ENCODE peak calls at places on chromosomes 3 and 15, in nine cellular contexts. F, G, P, Y, W, S, Z, X and V are unnamed samples.

GRCh38 chr3:198080521-198081384 is 120.7 kb downstream of the LMLN start:
- DNase-seq in Z (peak), G (peak), X (peak), F (peak), W (peak), S (peak), P (peak), Y (peak), V (peak)

GRCh38 chr3:16839271-16840110 is 45.3 kb upstream of the PLCL2 start:
- DNase-seq in W (no peak), G (no peak), S (no peak), Y (no peak), P (no peak), X (no peak), Z (no peak), F (no peak), V (no peak)

GRCh38 chr15:59410448-59410896 is 27.5 kb upstream of the FAM81A start:
- DNase-seq in Z (no peak), Y (peak), P (no peak), G (peak), W (no peak), F (peak), X (no peak), S (no peak), V (no peak)

GRCh38 chr3:52871761-52872160 is 25.6 kb downstream of the STIMATE start:
- DNase-seq in P (no peak), Z (no peak), X (no peak), S (no peak), Y (no peak), G (no peak), F (no peak), W (no peak), V (no peak)

GRCh38 chr3:25497096-25497495 is 69.0 kb downstream of the RARB start:
- DNase-seq in Y (no peak), W (no peak), F (no peak), X (no peak), P (no peak), Z (no peak), S (no peak), G (no peak), V (no peak)

GRCh38 chr3:63961891-63962290 is 49.7 kb upstream of the SCAANT1 start:
- DNase-seq in F (peak), Y (peak), W (peak), P (peak), X (no peak), G (peak), S (peak), Z (peak), V (no peak)

GRCh38 chr15:31366169-31366734 is 39.6 kb downstream of the KLF13 start:
- DNase-seq in S (no peak), Y (no peak), P (no peak), Z (peak), W (no peak), F (no peak), G (peak), X (no peak), V (no peak)

GRCh38 chr15:63701365-63701764 is 104.2 kb downstream of the FBXL22 start:
- DNase-seq in P (no peak), S (no peak), Z (no peak), W (no peak), F (peak), G (no peak), X (no peak), Y (no peak), V (no peak)

GRCh38 chr3:194130807-194131589 is 5.0 kb upstream of the HES1 start:
- DNase-seq in G (peak), P (no peak), W (peak), Z (peak), S (no peak), X (no peak), F (peak), Y (peak), V (peak)

GRCh38 chr3:116445291-116445841 is at the start of gene LSAMP:
- DNase-seq in G (peak), Y (peak), W (no peak), X (peak), Z (no peak), S (peak), F (peak), P (no peak), V (peak)

GRCh38 chr15:64636101-64636500 is 139.3 kb downstream of the RBPMS2 start:
- DNase-seq in S (peak), Y (no peak), P (no peak), X (no peak), W (no peak), G (no peak), F (peak), Z (no peak), V (no peak)

GRCh38 chr3:76021376-76021775 is 236.0 kb upstream of the ZNF717 start:
- DNase-seq in F (no peak), Z (no peak), G (no peak), Y (no peak), S (peak), X (no peak), W (no peak), P (no peak), V (no peak)

GRCh38 chr15:84570164-84570692 is 30.6 kb upstream of the ZSCAN2 start:
- DNase-seq in Y (peak), G (peak), S (peak), X (no peak), Z (peak), W (peak), F (peak), P (peak), V (no peak)

GRCh38 chr3:59754456-59754855 is 704.6 kb upstream of the CFAP20DC start:
- DNase-seq in F (peak), S (peak), W (no peak), Y (no peak), X (no peak), G (peak), P (no peak), Z (no peak), V (no peak)

GRCh38 chr3:57094606-57095005 is 34.1 kb downstream of the SPATA12 start:
- DNase-seq in W (no peak), F (peak), Z (no peak), Y (no peak), S (peak), P (no peak), X (no peak), G (peak), V (no peak)

GRCh38 chr3:115627180-115628074 is 4.1 kb downstream of the GAP43 start:
- DNase-seq in S (no peak), W (peak), G (no peak), P (no peak), F (no peak), Y (no peak), Z (no peak), X (no peak), V (no peak)

GRCh38 chr3:73848173-73848751 is 223.5 kb upstream of the PDZRN3 start:
- DNase-seq in Z (peak), F (peak), X (no peak), W (peak), P (peak), Y (peak), S (peak), G (peak), V (no peak)

GRCh38 chr3:161413127-161413854 is 42.0 kb upstream of the SPTSSB start:
- DNase-seq in F (peak), W (peak), Z (peak), S (peak), G (peak), X (no peak), Y (peak), P (no peak), V (no peak)

GRCh38 chr3:5004319-5005152 is 25.3 kb downstream of the BHLHE40 start:
- DNase-seq in Z (peak), X (no peak), F (no peak), W (no peak), P (no peak), Y (no peak), S (no peak), G (no peak), V (no peak)

GRCh38 chr3:58234516-58234931 is 3.1 kb upstream of the ABHD6 start:
- DNase-seq in X (no peak), Y (peak), P (no peak), W (no peak), F (peak), G (peak), Z (peak), S (peak), V (no peak)

GRCh38 chr3:134211797-134212196 is 38.9 kb downstream of the RYK start:
- DNase-seq in Z (peak), G (peak), Y (peak), F (peak), S (peak), P (peak), W (peak), X (no peak), V (no peak)

GRCh38 chr3:39750677-39751076 is 58.7 kb upstream of the MYRIP start:
- DNase-seq in P (no peak), G (no peak), F (no peak), W (no peak), Z (no peak), X (no peak), Y (no peak), S (no peak), V (no peak)

GRCh38 chr3:179898024-179898423 is 138.7 kb downstream of the PEX5L start:
- DNase-seq in S (peak), G (peak), X (no peak), F (peak), Y (peak), P (peak), Z (peak), W (peak), V (peak)

GRCh38 chr3:189624130-189624529 is 7.1 kb upstream of the TP63 start:
- DNase-seq in X (no peak), G (no peak), Z (no peak), S (no peak), W (no peak), F (no peak), Y (no peak), P (no peak), V (no peak)

GRCh38 chr3:97579365-97579764 is 185.2 kb upstream of the ARL6 start:
- DNase-seq in S (no peak), G (no peak), P (no peak), X (no peak), Y (no peak), F (peak), W (no peak), Z (peak), V (no peak)

GRCh38 chr15:101044625-101045235 is 125.6 kb downstream of the LRRK1 start:
- DNase-seq in F (no peak), Z (no peak), P (no peak), X (peak), W (no peak), S (no peak), G (no peak), Y (no peak), V (no peak)

GRCh38 chr3:141810161-141810560 is 47.0 kb downstream of the GRK7 start:
- DNase-seq in X (no peak), S (no peak), Z (no peak), G (no peak), P (no peak), F (no peak), W (no peak), Y (no peak), V (no peak)

GRCh38 chr3:193830791-193831191 is 237.8 kb downstream of the OPA1 start:
- DNase-seq in W (no peak), Z (peak), G (no peak), P (no peak), S (no peak), Y (peak), F (peak), X (no peak), V (no peak)

GRCh38 chr15:73333001-73333400 is 35.8 kb downstream of the HCN4 start:
- DNase-seq in S (no peak), F (no peak), W (no peak), Z (no peak), X (no peak), P (no peak), Y (no peak), G (no peak), V (no peak)

GRCh38 chr3:81829946-81830345 is 68.5 kb upstream of the GBE1 start:
- DNase-seq in G (peak), F (no peak), S (no peak), W (no peak), X (no peak), Y (no peak), Z (no peak), P (no peak), V (no peak)

GRCh38 chr3:197309528-197310361 is 11.3 kb upstream of the DLG1 start:
- DNase-seq in X (no peak), Z (peak), S (peak), G (peak), W (peak), Y (peak), F (peak), P (no peak), V (no peak)

GRCh38 chr3:147237991-147238390 is 168.4 kb downstream of the ZIC4 start:
- DNase-seq in Z (no peak), G (no peak), Y (no peak), P (no peak), F (no peak), S (no peak), X (no peak), W (no peak), V (no peak)

GRCh38 chr3:31433679-31433992 is 99.1 kb upstream of the STT3B start:
- DNase-seq in F (no peak), Z (no peak), Y (no peak), W (no peak), S (no peak), X (no peak), P (no peak), G (no peak), V (no peak)

GRCh38 chr15:57510647-57511046 is 81.1 kb upstream of the MYZAP start:
- DNase-seq in X (no peak), S (peak), Y (peak), G (no peak), P (no peak), Z (no peak), F (peak), W (no peak), V (no peak)

GRCh38 chr3:127768346-127769008 is 53.8 kb downstream of the MGLL start:
- DNase-seq in X (no peak), Y (peak), F (peak), P (no peak), S (peak), W (no peak), G (peak), Z (peak), V (no peak)

GRCh38 chr3:127234784-127235183 is 41.9 kb downstream of the PRR23E start:
- DNase-seq in P (no peak), X (no peak), Z (peak), G (no peak), Y (no peak), W (no peak), F (no peak), S (no peak), V (no peak)

GRCh38 chr3:154931484-154931883 is 148.6 kb upstream of the MME start:
- DNase-seq in X (no peak), W (no peak), G (peak), P (no peak), Y (no peak), Z (peak), F (peak), S (peak), V (no peak)

GRCh38 chr3:9067352-9067975 is 104.2 kb upstream of the RAD18 start:
- DNase-seq in P (peak), Z (peak), X (peak), Y (peak), S (peak), G (peak), W (peak), F (peak), V (peak)

GRCh38 chr15:62392411-62392810 is 227.3 kb upstream of the C2CD4B start:
- DNase-seq in Y (peak), P (no peak), F (peak), G (peak), X (no peak), S (peak), Z (no peak), W (peak), V (no peak)

GRCh38 chr15:62389887-62390792 is 225.1 kb upstream of the C2CD4B start:
- DNase-seq in Z (peak), X (peak), Y (peak), W (peak), S (peak), F (peak), G (peak), P (peak), V (peak)

GRCh38 chr15:62393196-62393595 is 228.1 kb upstream of the C2CD4B start:
- DNase-seq in X (no peak), Y (no peak), W (no peak), P (no peak), F (no peak), G (peak), Z (peak), S (no peak), V (no peak)

GRCh38 chr15:62391565-62392262 is 226.6 kb upstream of the C2CD4B start:
- DNase-seq in F (peak), Y (peak), G (peak), S (peak), P (peak), W (peak), X (peak), Z (peak), V (no peak)

GRCh38 chr15:62390793-62391543 is 225.9 kb upstream of the C2CD4B start:
- DNase-seq in F (peak), S (peak), P (peak), W (peak), Z (peak), X (peak), G (peak), Y (peak), V (peak)
- H3K9ac ChIP-seq in F (peak), S (peak), P (peak), W (peak), Z (peak), X (peak), G (peak), Y (peak), V (peak)

GRCh38 chr3:187996609-187997008 is 157.3 kb upstream of the LPP start:
- DNase-seq in X (no peak), F (no peak), Y (no peak), W (no peak), S (no peak), Z (no peak), G (no peak), P (no peak), V (no peak)
- H3K9ac ChIP-seq in X (no peak), F (no peak), Y (no peak), W (no peak), S (no peak), Z (no peak), G (no peak), P (no peak), V (no peak)

GRCh38 chr3:168534761-168535160 is 439.0 kb upstream of the GOLIM4 start:
- DNase-seq in X (no peak), P (no peak), G (no peak), Z (no peak), Y (no peak), W (no peak), S (no peak), F (no peak), V (no peak)

GRCh38 chr3:168533600-168533999 is 437.9 kb upstream of the GOLIM4 start:
- DNase-seq in F (no peak), W (no peak), P (no peak), X (no peak), S (no peak), Y (no peak), Z (no peak), G (no peak), V (no peak)

GRCh38 chr3:168532135-168532534 is 436.4 kb upstream of the GOLIM4 start:
- DNase-seq in W (no peak), Z (no peak), X (no peak), F (no peak), Y (no peak), P (no peak), S (no peak), G (no peak), V (peak)

GRCh38 chr3:168531116-168531515 is 435.4 kb upstream of the GOLIM4 start:
- DNase-seq in X (no peak), F (no peak), Z (no peak), Y (no peak), S (no peak), G (no peak), P (no peak), W (no peak), V (peak)
- H3K9ac ChIP-seq in X (no peak), F (no peak), Z (no peak), Y (no peak), S (no peak), G (no peak), P (no peak), W (no peak), V (no peak)

DNA sequence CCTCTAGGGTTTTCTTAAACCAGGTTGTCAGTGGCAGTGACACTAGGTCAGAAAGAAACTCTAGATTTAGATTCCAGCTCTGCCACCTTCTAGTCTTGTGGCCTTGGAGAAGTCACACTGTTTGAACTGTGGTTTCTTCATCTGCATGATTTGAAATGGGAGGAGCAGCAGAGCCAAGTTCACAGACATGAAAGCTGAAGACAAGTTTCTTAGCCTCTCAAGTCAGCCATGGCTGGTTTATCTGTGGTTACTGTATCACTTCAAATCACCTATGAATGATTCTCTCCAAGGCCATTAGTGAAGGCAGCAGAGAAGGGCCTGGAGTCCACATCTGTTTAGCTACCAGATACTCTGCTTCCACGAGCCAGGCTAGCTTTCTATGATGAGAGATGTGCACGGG is 15.6 kb downstream of the CLEC3B start:
- DNase-seq in Z (no peak), W (peak), F (no peak), S (no peak), Y (no peak), G (no peak), X (no peak), P (no peak), V (no peak)
- H3K9ac ChIP-seq in Z (no peak), W (no peak), F (no peak), S (no peak), Y (no peak), G (no peak), X (no peak), P (peak), V (no peak)